ENCODE peak calls at places on chromosome 10, in ten cellular contexts. Z is tibial nerve; I is SK-N-SH; B is activated T-helper 1 cell treated with anti-CD3 and anti-CD28 coated beads, Interleukin-2, amount 50 U/mL, for 16 hours; F is sciatic nerve; E is C1 segment of cervical spinal cord; T is activated CD8-positive, alpha-beta memory T cell treated with anti-CD3 and anti-CD28 coated beads, Interleukin-2, amount 50 U/mL, for 48 hours; X is renal cortical epithelial cell; Y is right cardiac atrium; H is GM03348. W is an unnamed sample.

GRCh38 chr10:78774614-78774998 is 294.2 kb upstream of the ZMIZ1 start:
- DNase-seq in Z (no peak), I (no peak), T (no peak), Y (peak), F (peak), B (no peak), E (no peak), X (no peak), H (no peak), W (no peak)

GRCh38 chr10:71638577-71639411 is 80.8 kb downstream of the C10orf105 start:
- DNase-seq in T (no peak), X (no peak), F (no peak), E (no peak), Y (no peak), B (no peak), H (no peak), I (no peak), Z (no peak), W (no peak)

GRCh38 chr10:11535376-11535959 is 76.0 kb downstream of the USP6NL start:
- DNase-seq in Y (no peak), I (no peak), Z (no peak), H (no peak), F (no peak), X (no peak), E (no peak), B (no peak), T (no peak), W (no peak)

GRCh38 chr10:60257767-60258428 is 131.8 kb downstream of the ANK3 start:
- DNase-seq in Y (no peak), E (no peak), T (no peak), X (peak), Z (no peak), H (no peak), F (no peak), I (no peak), B (no peak), W (no peak)

GRCh38 chr10:7933262-7933661 is 115.0 kb downstream of the TAF3 start:
- DNase-seq in E (no peak), H (no peak), X (no peak), I (no peak), B (no peak), F (no peak), Z (no peak), Y (no peak), T (no peak), W (no peak)

GRCh38 chr10:42638821-42639270 is 476 bp upstream of the ZNF33B start:
- DNase-seq in Z (no peak), Y (no peak), H (no peak), T (no peak), X (no peak), B (no peak), E (no peak), F (no peak), I (no peak), W (no peak)

GRCh38 chr10:96587255-96588059 is 645 bp upstream of the TM9SF3 start:
- DNase-seq in H (no peak), X (peak), B (peak), E (no peak), T (no peak), F (peak), Y (no peak), I (no peak), Z (peak), W (no peak)

GRCh38 chr10:119542990-119543813 is 683 bp upstream of the RGS10 start:
- DNase-seq in Y (peak), H (peak), T (peak), X (no peak), B (peak), F (peak), Z (peak), I (peak), E (no peak), W (no peak)

GRCh38 chr10:44673245-44673999 is 237.7 kb upstream of the TMEM72 start:
- DNase-seq in I (no peak), H (no peak), T (no peak), B (no peak), F (no peak), E (no peak), Y (no peak), X (no peak), Z (no peak), W (no peak)

GRCh38 chr10:61754553-61755540 is 92.1 kb downstream of the CABCOCO1 start:
- DNase-seq in E (no peak), T (no peak), Z (no peak), H (no peak), B (no peak), X (peak), F (no peak), Y (no peak), I (no peak), W (no peak)

GRCh38 chr10:76117949-76118348 is 686.5 kb downstream of the LRMDA start:
- DNase-seq in Y (no peak), Z (no peak), F (no peak), X (no peak), E (no peak), T (no peak), B (no peak), I (no peak), H (peak), W (peak)

GRCh38 chr10:50917486-50917885 is 32.1 kb upstream of the A1CF start:
- DNase-seq in I (no peak), Y (no peak), X (peak), E (no peak), F (no peak), H (peak), T (no peak), B (no peak), Z (no peak), W (peak)

GRCh38 chr10:119715628-119716505 is 10.0 kb upstream of the INPP5F start:
- DNase-seq in I (peak), E (no peak), X (no peak), H (no peak), Z (no peak), B (no peak), Y (no peak), T (no peak), F (no peak), W (no peak)

GRCh38 chr10:92891885-92892705 is 43.8 kb downstream of the EXOC6 start:
- DNase-seq in X (peak), F (peak), B (no peak), T (no peak), E (no peak), H (peak), Z (no peak), I (peak), Y (no peak), W (peak)

GRCh38 chr10:113199459-113199858 is 249.4 kb downstream of the TCF7L2 start:
- DNase-seq in Y (no peak), F (no peak), B (no peak), T (no peak), Z (no peak), X (peak), E (no peak), I (no peak), H (peak), W (no peak)

GRCh38 chr10:119655566-119656001 is 4.4 kb downstream of the BAG3 start:
- DNase-seq in T (peak), F (no peak), Z (no peak), H (peak), E (no peak), I (peak), Y (peak), X (peak), B (peak), W (peak)